ENCODE peak calls at places on chromosomes 2 and 18, in four cellular contexts. One of them, this sample, is unnamed.

GRCh38 chr18:8207996-8208395 is 401.2 kb upstream of the RAB12 start:
- DNase-seq in cardiac muscle cell: no peak
- DNase-seq in astrocyte: no peak
- DNase-seq in lung: no peak
- DNase-seq in this sample: no peak

GRCh38 chr2:231662028-231662810 is 46.1 kb upstream of the PTMA start:
- DNase-seq in lung: peak
- DNase-seq in cardiac muscle cell: peak
- DNase-seq in astrocyte: peak
- DNase-seq in this sample: peak

GRCh38 chr2:238228700-238229099 is 11.1 kb downstream of the HES6 start:
- DNase-seq in lung: no peak
- DNase-seq in astrocyte: peak
- DNase-seq in cardiac muscle cell: peak
- DNase-seq in this sample: no peak

GRCh38 chr18:61892683-61893303 is at the start of gene RNF152:
- DNase-seq in lung: peak
- DNase-seq in cardiac muscle cell: peak
- DNase-seq in astrocyte: no peak
- DNase-seq in this sample: peak

GRCh38 chr2:179661986-179662385 is 199.4 kb downstream of the ZNF385B start:
- DNase-seq in astrocyte: no peak
- DNase-seq in lung: no peak
- DNase-seq in cardiac muscle cell: no peak
- DNase-seq in this sample: no peak

GRCh38 chr2:147095376-147095775 is 749.5 kb upstream of the ACVR2A start:
- DNase-seq in cardiac muscle cell: no peak
- DNase-seq in astrocyte: no peak
- DNase-seq in lung: no peak
- DNase-seq in this sample: no peak

GRCh38 chr2:237553959-237554358 is 12.4 kb upstream of the PRLH start:
- DNase-seq in lung: no peak
- DNase-seq in astrocyte: no peak
- DNase-seq in cardiac muscle cell: no peak
- DNase-seq in this sample: no peak

GRCh38 chr2:207935121-207935990 is 90.0 kb downstream of the PLEKHM3 start:
- DNase-seq in astrocyte: no peak
- DNase-seq in cardiac muscle cell: peak
- DNase-seq in lung: no peak
- DNase-seq in this sample: peak

GRCh38 chr2:220999351-220999750 is 572.8 kb downstream of the EPHA4 start:
- DNase-seq in astrocyte: peak
- DNase-seq in cardiac muscle cell: no peak
- DNase-seq in lung: no peak
- DNase-seq in this sample: no peak

GRCh38 chr2:131077182-131077846 is 15.9 kb downstream of the FAM168B start:
- DNase-seq in lung: no peak
- DNase-seq in astrocyte: no peak
- DNase-seq in cardiac muscle cell: no peak
- DNase-seq in this sample: no peak

GRCh38 chr2:162474006-162474405 is 130.1 kb downstream of the GCA start:
- DNase-seq in cardiac muscle cell: no peak
- DNase-seq in lung: no peak
- DNase-seq in astrocyte: no peak
- DNase-seq in this sample: no peak

GRCh38 chr2:176121377-176122111 is 975 bp upstream of the HOXD9 start:
- DNase-seq in astrocyte: no peak
- DNase-seq in lung: no peak
- DNase-seq in cardiac muscle cell: no peak
- DNase-seq in this sample: no peak

GRCh38 chr2:201261471-201261870 is 1.1 kb downstream of the CASP8 start:
- DNase-seq in cardiac muscle cell: no peak
- DNase-seq in astrocyte: no peak
- DNase-seq in lung: peak
- DNase-seq in this sample: no peak

GRCh38 chr2:217650716-217651360 is 352.0 kb downstream of the TNS1 start:
- DNase-seq in cardiac muscle cell: peak
- DNase-seq in lung: no peak
- DNase-seq in astrocyte: peak
- DNase-seq in this sample: peak

GRCh38 chr2:203534486-203535077 is 519 bp downstream of the RAPH1 start:
- DNase-seq in astrocyte: no peak
- DNase-seq in lung: peak
- DNase-seq in cardiac muscle cell: peak
- DNase-seq in this sample: no peak

GRCh38 chr2:95025406-95026319 is at the start of gene MAL:
- DNase-seq in astrocyte: no peak
- DNase-seq in lung: no peak
- DNase-seq in cardiac muscle cell: peak
- DNase-seq in this sample: no peak

GRCh38 chr18:58590231-58590630 is 38.7 kb downstream of the ALPK2 start:
- DNase-seq in lung: no peak
- DNase-seq in astrocyte: peak
- DNase-seq in cardiac muscle cell: peak
- DNase-seq in this sample: peak

GRCh38 chr2:203399031-203399430 is 70.8 kb downstream of the ABI2 start:
- DNase-seq in cardiac muscle cell: no peak
- DNase-seq in astrocyte: peak
- DNase-seq in lung: no peak
- DNase-seq in this sample: no peak

GRCh38 chr2:150125188-150125587 is 362.3 kb downstream of the RND3 start:
- DNase-seq in lung: no peak
- DNase-seq in cardiac muscle cell: no peak
- DNase-seq in astrocyte: peak
- DNase-seq in this sample: peak

GRCh38 chr2:171514908-171515582 is 7.2 kb upstream of the CYBRD1 start:
- DNase-seq in cardiac muscle cell: no peak
- DNase-seq in lung: no peak
- DNase-seq in astrocyte: no peak
- DNase-seq in this sample: no peak

GRCh38 chr18:8876887-8877286 is 171.5 kb downstream of the MTCL1 start:
- DNase-seq in cardiac muscle cell: no peak
- DNase-seq in lung: no peak
- DNase-seq in astrocyte: no peak
- DNase-seq in this sample: no peak

GRCh38 chr18:10514082-10514481 is 11.7 kb upstream of the NAPG start:
- DNase-seq in cardiac muscle cell: no peak
- DNase-seq in astrocyte: no peak
- DNase-seq in lung: no peak
- DNase-seq in this sample: no peak

GRCh38 chr18:75250471-75250821 is 39.8 kb downstream of the TSHZ1 start:
- DNase-seq in lung: no peak
- DNase-seq in cardiac muscle cell: no peak
- DNase-seq in astrocyte: no peak
- DNase-seq in this sample: no peak

GRCh38 chr18:44916429-44917183 is 235.9 kb downstream of the SETBP1 start:
- DNase-seq in cardiac muscle cell: no peak
- DNase-seq in lung: no peak
- DNase-seq in astrocyte: no peak
- DNase-seq in this sample: no peak

GRCh38 chr18:44181951-44182350 is 498.7 kb upstream of the SETBP1 start:
- DNase-seq in astrocyte: no peak
- DNase-seq in cardiac muscle cell: no peak
- DNase-seq in lung: no peak
- DNase-seq in this sample: peak

GRCh38 chr2:230128943-230129342 is 60.2 kb upstream of the SLC16A14 start:
- DNase-seq in lung: no peak
- DNase-seq in astrocyte: peak
- DNase-seq in cardiac muscle cell: peak
- DNase-seq in this sample: peak

GRCh38 chr2:118091140-118091478 is 2.8 kb downstream of the INSIG2 start:
- DNase-seq in astrocyte: peak
- DNase-seq in cardiac muscle cell: no peak
- DNase-seq in lung: no peak
- DNase-seq in this sample: no peak

GRCh38 chr2:197191948-197192338 is 118.6 kb downstream of the ANKRD44 start:
- DNase-seq in astrocyte: no peak
- DNase-seq in lung: no peak
- DNase-seq in cardiac muscle cell: no peak
- DNase-seq in this sample: no peak

GRCh38 chr18:66682855-66683322 is 79.0 kb upstream of the CDH19 start:
- DNase-seq in astrocyte: peak
- DNase-seq in cardiac muscle cell: peak
- DNase-seq in lung: no peak
- DNase-seq in this sample: no peak

GRCh38 chr2:24872344-24873115 is 47.5 kb downstream of the ADCY3 start:
- DNase-seq in cardiac muscle cell: no peak
- DNase-seq in astrocyte: no peak
- DNase-seq in lung: no peak
- DNase-seq in this sample: no peak

GRCh38 chr2:70475266-70475665 is 78.4 kb downstream of the TGFA start:
- DNase-seq in astrocyte: no peak
- DNase-seq in lung: no peak
- DNase-seq in cardiac muscle cell: no peak
- DNase-seq in this sample: no peak

DNA sequence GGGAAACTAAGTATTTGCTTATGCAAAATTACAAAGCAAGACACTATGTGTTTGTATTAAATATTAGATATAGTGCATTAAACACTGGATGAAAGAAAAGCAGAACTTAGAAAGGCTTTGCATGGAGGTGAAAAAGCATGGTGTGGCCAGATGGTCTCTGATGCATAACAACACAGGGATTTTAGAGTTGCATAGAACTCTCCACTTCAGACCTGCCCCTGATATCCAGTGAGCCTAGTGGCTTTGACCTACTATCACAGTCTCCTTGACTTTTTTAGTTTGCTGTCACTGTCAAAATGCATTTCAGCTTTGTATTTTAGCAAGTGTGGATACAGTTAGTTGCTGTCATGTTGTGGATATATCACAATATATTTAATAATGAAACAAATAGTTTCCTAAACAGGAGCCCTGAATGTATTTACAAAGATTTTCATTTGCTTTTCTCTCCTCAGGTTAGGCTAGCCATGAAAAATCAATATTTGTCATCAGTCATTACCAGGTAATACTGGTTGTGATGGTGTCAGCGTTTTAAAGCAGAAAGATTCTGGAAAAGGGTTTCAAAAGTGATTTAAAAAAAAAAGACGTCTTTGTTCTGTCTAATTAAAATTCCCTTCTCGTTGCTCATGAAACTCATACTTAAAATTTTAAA is 5.2 kb downstream of the CSRNP3 start:
- DNase-seq in lung: no peak
- DNase-seq in cardiac muscle cell: no peak
- DNase-seq in astrocyte: no peak
- DNase-seq in this sample: no peak
- H3K4me3 ChIP-seq in lung: no peak
- H3K4me3 ChIP-seq in cardiac muscle cell: no peak
- H3K4me3 ChIP-seq in astrocyte: no peak
- H3K4me3 ChIP-seq in this sample: no peak

GRCh38 chr2:10909996-10910341 is 1.8 kb upstream of the KCNF1 start:
- DNase-seq in astrocyte: no peak
- DNase-seq in cardiac muscle cell: no peak
- DNase-seq in lung: no peak
- DNase-seq in this sample: no peak
- TF ChIP-seq CTCF in astrocyte: no peak
- TF ChIP-seq CTCF in cardiac muscle cell: no peak
- TF ChIP-seq CTCF in lung: no peak
- TF ChIP-seq CTCF in this sample: no peak

GRCh38 chr2:85827879-85828569 is 60.8 kb downstream of the ST3GAL5 start:
- DNase-seq in astrocyte: no peak
- DNase-seq in cardiac muscle cell: no peak
- DNase-seq in lung: no peak
- DNase-seq in this sample: no peak

GRCh38 chr2:85823951-85824350 is 64.8 kb downstream of the ST3GAL5 start:
- DNase-seq in lung: no peak
- DNase-seq in cardiac muscle cell: no peak
- DNase-seq in astrocyte: no peak
- DNase-seq in this sample: no peak

GRCh38 chr2:85830645-85831044 is 58.1 kb downstream of the ST3GAL5 start:
- DNase-seq in lung: no peak
- DNase-seq in cardiac muscle cell: no peak
- DNase-seq in astrocyte: no peak
- DNase-seq in this sample: no peak

GRCh38 chr2:85828725-85829124 is 60.1 kb downstream of the ST3GAL5 start:
- DNase-seq in astrocyte: no peak
- DNase-seq in lung: no peak
- DNase-seq in cardiac muscle cell: no peak
- DNase-seq in this sample: peak

GRCh38 chr2:85826990-85827878 is 61.6 kb downstream of the ST3GAL5 start:
- DNase-seq in astrocyte: no peak
- DNase-seq in cardiac muscle cell: peak
- DNase-seq in lung: peak
- DNase-seq in this sample: peak
- H3K4me3 ChIP-seq in astrocyte: no peak
- H3K4me3 ChIP-seq in cardiac muscle cell: no peak
- H3K4me3 ChIP-seq in lung: no peak
- H3K4me3 ChIP-seq in this sample: peak

GRCh38 chr2:65388051-65388531 is 44.3 kb downstream of the SPRED2 start:
- DNase-seq in cardiac muscle cell: no peak
- DNase-seq in lung: no peak
- DNase-seq in astrocyte: no peak
- DNase-seq in this sample: no peak

GRCh38 chr2:65386340-65386739 is 46.1 kb downstream of the SPRED2 start:
- DNase-seq in astrocyte: no peak
- DNase-seq in cardiac muscle cell: peak
- DNase-seq in lung: no peak
- DNase-seq in this sample: peak

GRCh38 chr2:65388626-65389390 is 43.6 kb downstream of the SPRED2 start:
- DNase-seq in lung: no peak
- DNase-seq in cardiac muscle cell: no peak
- DNase-seq in astrocyte: no peak
- DNase-seq in this sample: no peak

GRCh38 chr2:65389476-65389875 is 42.9 kb downstream of the SPRED2 start:
- DNase-seq in cardiac muscle cell: no peak
- DNase-seq in lung: no peak
- DNase-seq in astrocyte: no peak
- DNase-seq in this sample: no peak

GRCh38 chr2:65387017-65387416 is 45.4 kb downstream of the SPRED2 start:
- DNase-seq in lung: no peak
- DNase-seq in astrocyte: no peak
- DNase-seq in cardiac muscle cell: no peak
- DNase-seq in this sample: no peak
- TF ChIP-seq CTCF in lung: no peak
- TF ChIP-seq CTCF in astrocyte: no peak
- TF ChIP-seq CTCF in cardiac muscle cell: no peak
- TF ChIP-seq CTCF in this sample: no peak

This sample was measured in AG10803.